ENCODE peak calls at places on chromosome 15, in eight cellular contexts. M is sciatic nerve, X is left lung, U is GM23248, G is HuH-7.5, D is cardiac fibroblast, A is AG04449, Z is T follicular helper cell. Y is an unnamed sample.

GRCh38 chr15:93312891-93313486 is 224.0 kb upstream of the RGMA start:
- DNase-seq in M (no peak), X (no peak), U (no peak), G (no peak), D (no peak), A (no peak), Z (no peak), Y (no peak)

GRCh38 chr15:67174864-67175573 is 79.4 kb downstream of the AAGAB start:
- DNase-seq in M (peak; percentile 47), X (no peak), U (peak; percentile 65), G (no peak), D (no peak), A (no peak), Z (no peak), Y (peak; percentile 30)

GRCh38 chr15:101293122-101293521 is 1.9 kb downstream of the SNRPA1 start:
- DNase-seq in M (no peak), X (no peak), U (no peak), G (no peak), D (no peak), A (no peak), Z (no peak), Y (no peak)

GRCh38 chr15:75517233-75517632 is 61.9 kb downstream of the PTPN9 start:
- DNase-seq in M (no peak), X (no peak), U (no peak), G (no peak), D (no peak), A (no peak), Z (no peak), Y (no peak)

GRCh38 chr15:49918106-49918505 is 200.9 kb downstream of the ATP8B4 start:
- DNase-seq in M (no peak), X (no peak), U (peak; percentile 12), G (no peak), D (peak; percentile 57), A (no peak), Z (no peak), Y (no peak)

GRCh38 chr15:64891546-64891945 is 20.2 kb upstream of the ANKDD1A start:
- DNase-seq in M (no peak), X (no peak), U (no peak), G (no peak), D (no peak), A (no peak), Z (no peak), Y (no peak)

GRCh38 chr15:61426466-61426865 is 197.4 kb upstream of the RORA start:
- DNase-seq in M (no peak), X (no peak), U (no peak), G (no peak), D (no peak), A (no peak), Z (no peak), Y (no peak)

GRCh38 chr15:58212909-58213526 is 74.8 kb downstream of the AQP9 start:
- DNase-seq in M (no peak), X (no peak), U (peak; percentile 74), G (no peak), D (peak; percentile 72), A (no peak), Z (no peak), Y (no peak)

GRCh38 chr15:39597751-39598185 is 16.9 kb downstream of the THBS1 start:
- DNase-seq in M (no peak), X (no peak), U (peak; percentile 83), G (no peak), D (peak; percentile 87), A (peak; percentile 94), Z (no peak), Y (no peak)

GRCh38 chr15:90342655-90343054 is 9.4 kb upstream of the ZNF774 start:
- DNase-seq in M (no peak), X (no peak), U (no peak), G (no peak), D (no peak), A (no peak), Z (no peak), Y (no peak)

GRCh38 chr15:56491110-56491722 is 26.3 kb upstream of the MNS1 start:
- DNase-seq in M (peak; percentile 79), X (peak; percentile 43), U (peak; percentile 84), G (peak; percentile 34), D (peak; percentile 88), A (peak; percentile 36), Z (peak; percentile 9), Y (peak; percentile 62)

GRCh38 chr15:39198044-39198625 is 382.7 kb upstream of the THBS1 start:
- DNase-seq in M (no peak), X (no peak), U (no peak), G (no peak), D (no peak), A (no peak), Z (no peak), Y (no peak)

GRCh38 chr15:45551691-45552090 is 29.1 kb upstream of the SLC30A4 start:
- DNase-seq in M (no peak), X (no peak), U (peak; percentile 38), G (no peak), D (no peak), A (no peak), Z (no peak), Y (no peak)

GRCh38 chr15:80619677-80620076 is 75.4 kb upstream of the ABHD17C start:
- DNase-seq in M (no peak), X (no peak), U (peak; percentile 49), G (no peak), D (peak; percentile 72), A (no peak), Z (no peak), Y (no peak)

GRCh38 chr15:80426316-80426715 is 22.1 kb downstream of the ARNT2 start:
- DNase-seq in M (no peak), X (no peak), U (no peak), G (no peak), D (no peak), A (no peak), Z (no peak), Y (no peak)

GRCh38 chr15:31344824-31345605 is 18.4 kb downstream of the KLF13 start:
- DNase-seq in M (no peak), X (peak; percentile 36), U (peak; percentile 48), G (no peak), D (no peak), A (no peak), Z (no peak), Y (peak; percentile 74)

GRCh38 chr15:95598456-95598855 is 732.0 kb upstream of the NR2F2 start:
- DNase-seq in M (no peak), X (no peak), U (no peak), G (no peak), D (no peak), A (no peak), Z (no peak), Y (no peak)

GRCh38 chr15:79640206-79640605 is 208.1 kb downstream of the MINAR1 start:
- DNase-seq in M (no peak), X (peak; percentile 46), U (peak; percentile 92), G (no peak), D (peak; percentile 75), A (peak; percentile 55), Z (no peak), Y (no peak)

GRCh38 chr15:91891101-91891500 is 37.6 kb downstream of the SLCO3A1 start:
- DNase-seq in M (no peak), X (no peak), U (no peak), G (no peak), D (no peak), A (no peak), Z (no peak), Y (no peak)

GRCh38 chr15:94522125-94522524 is 290.8 kb downstream of the MCTP2 start:
- DNase-seq in M (no peak), X (no peak), U (no peak), G (no peak), D (no peak), A (no peak), Z (no peak), Y (no peak)

GRCh38 chr15:101049856-101050646 is 130.9 kb downstream of the LRRK1 start:
- DNase-seq in M (peak; percentile 56), X (peak; percentile 25), U (no peak), G (peak; percentile 10), D (no peak), A (no peak), Z (no peak), Y (no peak)

GRCh38 chr15:66774001-66774814 is 72.2 kb downstream of the SMAD6 start:
- DNase-seq in M (peak; percentile 92), X (peak; percentile 81), U (peak; percentile 82), G (peak; percentile 99), D (peak; percentile 77), A (no peak), Z (peak; percentile 39), Y (peak; percentile 55)

GRCh38 chr15:80587816-80588456 is 107.2 kb upstream of the ABHD17C start:
- DNase-seq in M (no peak), X (no peak), U (peak; percentile 50), G (no peak), D (peak; percentile 68), A (no peak), Z (no peak), Y (no peak)

GRCh38 chr15:36933239-36933990 is 166.9 kb downstream of the MEIS2 start:
- DNase-seq in M (no peak), X (no peak), U (no peak), G (no peak), D (no peak), A (no peak), Z (no peak), Y (no peak)

GRCh38 chr15:71052356-71052755 is 62.9 kb upstream of the THSD4 start:
- DNase-seq in M (no peak), X (no peak), U (peak; percentile 76), G (no peak), D (peak; percentile 69), A (peak; percentile 79), Z (no peak), Y (no peak)

GRCh38 chr15:101615414-101615985 is 36.7 kb downstream of the TM2D3 start:
- DNase-seq in M (no peak), X (no peak), U (peak; percentile 78), G (no peak), D (peak; percentile 27), A (no peak), Z (no peak), Y (no peak)

GRCh38 chr15:34691024-34691423 is 63.8 kb downstream of the GJD2 start:
- DNase-seq in M (no peak), X (no peak), U (peak; percentile 17), G (no peak), D (no peak), A (no peak), Z (no peak), Y (no peak)

GRCh38 chr15:98881526-98882517 is 125.8 kb downstream of the PGPEP1L start:
- DNase-seq in M (no peak), X (no peak), U (peak; percentile 79), G (no peak), D (peak; percentile 84), A (no peak), Z (no peak), Y (no peak)

GRCh38 chr15:58484794-58485600 is 53.2 kb downstream of the LIPC start:
- DNase-seq in M (no peak), X (peak; percentile 66), U (no peak), G (no peak), D (no peak), A (no peak), Z (no peak), Y (no peak)

GRCh38 chr15:70248116-70249025 is 150.7 kb upstream of the TLE3 start:
- DNase-seq in M (peak; percentile 51), X (no peak), U (no peak), G (no peak), D (no peak), A (no peak), Z (no peak), Y (no peak)

GRCh38 chr15:84023636-84024035 is 211.9 kb upstream of the GOLGA6L4 start:
- DNase-seq in M (no peak), X (no peak), U (peak; percentile 55), G (peak; percentile 33), D (peak; percentile 58), A (no peak), Z (no peak), Y (peak; percentile 23)

Y was measured in stimulated activated naive CD8-positive, alpha-beta T cell treated with anti-CD3 and anti-CD28 coated beads, Interleukin-15, Interleukin-2, amounts not matched to agents 100 U/mL and 50 U/mL, for 24 hours.